ENCODE peak calls at places on chromosomes 2 and 18, in five cellular contexts. S is endothelial cell; X is CD8-positive, alpha-beta T cell; L is iPS DF 19.7; H is heart right ventricle. B is an unnamed sample.

GRCh38 chr18:41745166-41746049 is 209.6 kb upstream of the PIK3C3 start:
- DNase-seq in S (peak; percentile 70), X (no peak), L (no peak), H (peak; percentile 31), B (no peak)

GRCh38 chr2:20965221-20965620 is 78.7 kb downstream of the APOB start:
- DNase-seq in S (no peak), X (no peak), L (no peak), H (no peak), B (no peak)

GRCh38 chr2:108825254-108825653 is 38.7 kb downstream of the CCDC138 start:
- DNase-seq in S (no peak), X (no peak), L (no peak), H (no peak), B (no peak)

GRCh38 chr2:181570833-181571661 is 85.9 kb downstream of the CERKL start:
- DNase-seq in S (no peak), X (no peak), L (no peak), H (no peak), B (no peak)

GRCh38 chr2:179483131-179483530 is 218.5 kb upstream of the SESTD1 start:
- DNase-seq in S (no peak), X (no peak), L (no peak), H (no peak), B (no peak)

GRCh38 chr2:231604101-231604684 is 11.5 kb downstream of the TEX44 start:
- DNase-seq in S (no peak), X (peak; percentile 32), L (no peak), H (no peak), B (peak; percentile 75)

GRCh38 chr18:61949946-61950345 is 57.1 kb upstream of the RNF152 start:
- DNase-seq in S (no peak), X (no peak), L (no peak), H (no peak), B (peak; percentile 63)

GRCh38 chr2:186424265-186424664 is 61.8 kb upstream of the ZC3H15 start:
- DNase-seq in S (no peak), X (no peak), L (no peak), H (no peak), B (no peak)

GRCh38 chr2:156189143-156189542 is 143.4 kb downstream of the NR4A2 start:
- DNase-seq in S (no peak), X (no peak), L (no peak), H (no peak), B (no peak)

GRCh38 chr2:30436859-30437435 is 10.1 kb upstream of the LCLAT1 start:
- DNase-seq in S (no peak), X (no peak), L (no peak), H (no peak), B (no peak)

GRCh38 chr2:44997948-44998347 is 11.3 kb downstream of the SIX2 start:
- DNase-seq in S (no peak), X (no peak), L (no peak), H (no peak), B (no peak)

GRCh38 chr2:21220930-21221329 is 97.2 kb downstream of the TDRD15 start:
- DNase-seq in S (no peak), X (no peak), L (no peak), H (no peak), B (no peak)